ENCODE peak calls at places on chromosome 2, in nine cellular contexts. Y, S, A, L, J, M, R, Z and E are unnamed samples.

GRCh38 chr2:46098606-46099005 is 198.6 kb upstream of the EPAS1 start:
- DNase-seq in S (no peak), R (no peak), L (no peak), J (no peak), Z (no peak), M (peak), Y (peak), A (no peak), E (no peak)

GRCh38 chr2:223081789-223082188 is 29.8 kb downstream of the KCNE4 start:
- DNase-seq in Z (no peak), J (no peak), R (no peak), A (no peak), Y (no peak), S (no peak), L (no peak), M (no peak), E (no peak)

GRCh38 chr2:222470802-222471468 is 46.6 kb downstream of the SGPP2 start:
- DNase-seq in M (no peak), A (no peak), J (no peak), Y (no peak), R (no peak), L (no peak), Z (no peak), S (no peak), E (no peak)

GRCh38 chr2:39487398-39488250 is 50.5 kb upstream of the MAP4K3 start:
- DNase-seq in L (no peak), S (no peak), Y (peak), R (no peak), J (no peak), M (peak), A (no peak), Z (no peak), E (no peak)

GRCh38 chr2:9809064-9809356 is 34.3 kb upstream of the TAF1B start:
- DNase-seq in M (no peak), Y (no peak), R (no peak), J (peak), A (no peak), S (peak), L (peak), Z (no peak), E (no peak)

GRCh38 chr2:23545391-23545790 is 160.4 kb downstream of the KLHL29 start:
- DNase-seq in M (peak), A (no peak), R (no peak), J (no peak), Y (no peak), Z (no peak), L (no peak), S (no peak), E (no peak)

GRCh38 chr2:32404691-32405090 is 47.9 kb downstream of the BIRC6 start:
- DNase-seq in S (no peak), R (no peak), M (no peak), A (no peak), L (no peak), Z (no peak), J (no peak), Y (no peak), E (no peak)

GRCh38 chr2:59308108-59308507 is 1067.0 kb upstream of the FANCL start:
- DNase-seq in J (no peak), Z (no peak), Y (no peak), S (no peak), R (no peak), A (no peak), M (no peak), L (no peak), E (no peak)

GRCh38 chr2:123468071-123468470 is 557.0 kb upstream of the CNTNAP5 start:
- DNase-seq in Y (no peak), S (no peak), M (no peak), Z (no peak), J (no peak), R (no peak), A (no peak), L (no peak), E (no peak)

GRCh38 chr2:219991116-219991515 is 363.7 kb downstream of the SLC4A3 start:
- DNase-seq in M (no peak), Z (no peak), L (no peak), S (no peak), A (no peak), Y (no peak), R (no peak), J (no peak), E (no peak)

GRCh38 chr2:121429119-121429903 is 101.4 kb upstream of the RNU4ATAC start:
- DNase-seq in S (no peak), J (no peak), M (no peak), A (no peak), L (no peak), R (no peak), Z (no peak), Y (no peak), E (no peak)

GRCh38 chr2:165634855-165635254 is 159.2 kb downstream of the GALNT3 start:
- DNase-seq in M (peak), S (peak), Z (peak), J (peak), R (peak), L (no peak), A (peak), Y (no peak), E (no peak)

GRCh38 chr2:172698041-172698863 is 37.4 kb upstream of the RAPGEF4 start:
- DNase-seq in A (no peak), Y (peak), J (no peak), L (no peak), Z (no peak), M (peak), S (no peak), R (no peak), E (peak)

GRCh38 chr2:9638532-9638931 is 7.7 kb upstream of the YWHAQ start:
- DNase-seq in A (peak), J (peak), Z (peak), M (peak), Y (peak), L (peak), R (peak), S (peak), E (peak)

GRCh38 chr2:206971805-206972204 is 32.5 kb downstream of the CPO start:
- DNase-seq in Z (no peak), R (peak), L (no peak), M (no peak), Y (no peak), J (no peak), S (peak), A (peak), E (no peak)

GRCh38 chr2:128615571-128615970 is 296.9 kb upstream of the HS6ST1 start:
- DNase-seq in A (no peak), R (no peak), Z (no peak), J (no peak), S (no peak), Y (no peak), M (no peak), L (no peak), E (no peak)

GRCh38 chr2:22355816-22356433 is 1029.1 kb upstream of the KLHL29 start:
- DNase-seq in R (peak), A (peak), L (peak), J (peak), Y (peak), Z (peak), M (no peak), S (peak), E (peak)

GRCh38 chr2:19538411-19538963 is 180.1 kb upstream of the OSR1 start:
- DNase-seq in Z (peak), J (no peak), S (peak), Y (peak), L (peak), R (peak), A (peak), M (peak), E (no peak)

GRCh38 chr2:50840346-50841124 is 191.4 kb downstream of the NRXN1 start:
- DNase-seq in Z (no peak), A (no peak), M (no peak), J (no peak), R (no peak), Y (no peak), S (no peak), L (no peak), E (no peak)

GRCh38 chr2:113406114-113406513 is 31.4 kb upstream of the ZNG1B start:
- DNase-seq in L (no peak), M (no peak), Y (no peak), Z (no peak), A (no peak), J (no peak), R (no peak), S (peak), E (no peak)

GRCh38 chr2:83705146-83705545 is 753.9 kb downstream of the SUCLG1 start:
- DNase-seq in M (no peak), Y (no peak), J (no peak), A (no peak), S (no peak), R (no peak), Z (no peak), L (no peak), E (no peak)

GRCh38 chr2:229045671-229046070 is 225.4 kb downstream of the PID1 start:
- DNase-seq in J (no peak), S (no peak), M (no peak), A (no peak), Y (no peak), Z (no peak), L (no peak), R (no peak), E (no peak)

GRCh38 chr2:209102319-209102718 is 321.5 kb upstream of the MAP2 start:
- DNase-seq in M (no peak), Z (no peak), J (no peak), L (no peak), A (no peak), R (no peak), Y (no peak), S (no peak), E (no peak)

GRCh38 chr2:71554028-71554705 is 100.8 kb downstream of the DYSF start:
- DNase-seq in M (no peak), Y (no peak), Z (no peak), S (no peak), R (no peak), A (no peak), J (no peak), L (no peak), E (no peak)

GRCh38 chr2:186059096-186059495 is 320.5 kb downstream of the FSIP2 start:
- DNase-seq in M (peak), S (no peak), Z (no peak), R (no peak), Y (no peak), A (no peak), L (no peak), J (no peak), E (no peak)

GRCh38 chr2:84958135-84959044 is 12.6 kb upstream of the KCMF1 start:
- DNase-seq in Z (peak), A (no peak), M (peak), L (peak), Y (peak), J (peak), S (peak), R (no peak), E (no peak)
- TF ChIP-seq POLR2A in Z (no peak), A (no peak), M (no peak), L (no peak), Y (no peak), J (peak), S (no peak), R (no peak), E (no peak)

GRCh38 chr2:17518212-17519154 is at the start of gene RAD51AP2:
- DNase-seq in R (peak), A (peak), Y (peak), M (peak), S (peak), L (peak), J (peak), Z (peak), E (peak)
- TF ChIP-seq POLR2A in R (peak), A (no peak), Y (no peak), M (no peak), S (no peak), L (no peak), J (peak), Z (no peak), E (no peak)

GRCh38 chr2:27441226-27441926 is 805 bp upstream of the KRTCAP3 start:
- DNase-seq in Z (no peak), S (no peak), M (no peak), J (no peak), L (no peak), R (no peak), A (no peak), Y (no peak), E (peak)

GRCh38 chr2:27445155-27445554 is 3.0 kb downstream of the KRTCAP3 start:
- DNase-seq in Z (no peak), Y (no peak), S (no peak), M (no peak), L (no peak), A (no peak), R (no peak), J (no peak), E (no peak)

GRCh38 chr2:27441958-27442281 is 261 bp upstream of the KRTCAP3 start:
- DNase-seq in J (no peak), Z (no peak), S (no peak), M (no peak), A (no peak), L (no peak), R (no peak), Y (no peak), E (peak)

GRCh38 chr2:27442981-27443323 is 771 bp downstream of the KRTCAP3 start:
- DNase-seq in M (no peak), R (no peak), Z (no peak), Y (no peak), J (peak), L (no peak), A (no peak), S (peak), E (peak)

DNA sequence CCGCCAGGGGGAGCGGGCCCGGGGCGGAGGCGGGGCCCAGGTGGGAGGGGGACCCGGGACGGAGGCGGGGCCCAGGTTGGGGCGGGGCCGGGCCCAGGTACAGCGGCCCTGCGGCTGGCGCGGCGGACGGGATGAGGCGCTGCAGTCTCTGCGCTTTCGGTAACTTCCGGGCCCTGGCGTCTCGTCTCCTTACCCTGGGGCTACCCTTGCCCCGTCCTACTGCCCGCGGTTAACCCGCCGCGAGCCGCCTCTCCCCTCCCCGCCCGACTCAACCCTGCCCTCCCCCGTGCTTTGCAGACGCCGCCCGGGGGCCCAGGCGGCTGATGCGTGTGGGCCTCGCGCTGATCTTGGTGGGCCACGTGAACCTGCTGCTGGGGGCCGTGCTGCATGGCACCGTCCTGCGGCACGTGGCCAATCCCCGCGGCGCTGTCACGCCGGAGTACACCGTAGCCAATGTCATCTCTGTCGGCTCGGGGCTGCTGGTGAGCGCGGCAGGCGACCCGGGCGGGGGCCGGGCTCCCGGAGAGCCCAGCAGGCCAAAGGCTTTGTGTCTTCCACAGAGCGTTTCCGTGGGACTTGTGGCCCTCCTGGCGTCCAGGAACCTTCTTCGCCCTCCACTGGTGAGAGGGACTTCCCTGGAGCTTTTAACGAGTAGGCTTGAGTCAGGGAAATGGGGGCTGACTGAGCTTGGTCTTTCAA is at the start of gene KRTCAP3:
- DNase-seq in R (no peak), Y (no peak), S (peak), J (peak), M (no peak), L (peak), Z (peak), A (no peak), E (peak)
- TF ChIP-seq POLR2A in R (no peak), Y (no peak), S (peak), J (no peak), M (no peak), L (no peak), Z (no peak), A (peak), E (no peak)

DNA sequence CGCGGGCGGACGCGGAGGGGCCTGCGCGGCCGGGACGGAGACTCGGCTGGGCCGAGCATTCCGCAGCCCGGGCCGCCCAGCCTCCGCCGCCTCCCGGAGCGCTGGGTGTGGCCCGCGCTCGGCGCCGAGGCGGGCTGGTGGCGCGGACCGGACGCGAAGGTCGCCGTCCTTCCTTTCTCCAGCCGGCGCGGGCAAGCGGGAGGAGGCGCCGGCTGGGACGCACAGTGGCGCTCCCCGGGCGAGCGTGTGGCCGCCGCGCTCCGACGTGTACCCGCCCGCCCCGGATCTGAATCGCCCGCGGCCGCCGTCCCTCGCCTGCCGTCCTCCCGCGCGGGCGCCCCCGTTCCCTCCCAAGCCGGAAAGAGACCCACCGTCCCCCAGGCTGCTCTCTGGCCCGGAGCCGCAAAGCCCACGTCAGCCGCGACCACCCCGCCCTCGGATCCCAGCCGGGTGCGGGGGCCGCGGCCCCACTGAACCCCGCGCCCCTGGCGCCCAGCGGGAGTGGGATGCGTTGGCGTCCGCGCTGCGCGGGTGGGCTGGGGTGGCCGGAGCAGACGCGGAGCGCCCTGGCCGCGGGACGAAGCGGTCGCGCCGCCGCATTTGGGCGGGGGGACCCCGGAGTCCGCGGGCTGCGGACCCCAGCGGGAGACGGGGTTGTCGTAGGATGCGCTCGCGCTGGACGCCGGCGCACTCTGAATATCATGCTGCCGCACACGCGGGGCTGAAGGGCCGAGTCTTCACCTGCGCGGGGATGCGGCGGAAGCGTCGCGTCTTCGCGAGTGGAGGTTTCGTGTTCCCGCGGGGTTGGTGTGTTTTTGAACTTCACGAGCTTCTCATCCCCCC is 697 bp downstream of the SPATS2L start:
- DNase-seq in Z (peak), A (peak), M (peak), L (no peak), S (peak), J (peak), Y (peak), R (peak), E (peak)
- TF ChIP-seq POLR2A in Z (no peak), A (peak), M (no peak), L (no peak), S (no peak), J (no peak), Y (peak), R (no peak), E (no peak)